ENCODE peak calls at places on chromosome 15, in seven cellular contexts. E, D, O, R, Z, J and Y are unnamed samples.
A peak's percentile ranks its signal among the peaks of the same experiment; 100 is the strongest.

GRCh38 chr15:73982251-73982962 is 9.7 kb downstream of the STOML1 start:
- DNase-seq in E (peak; percentile 87), D (peak; percentile 60), O (peak; percentile 55), R (peak; percentile 85), Z (no peak), J (peak; percentile 93), Y (no peak)

GRCh38 chr15:57751177-57751800 is 44.8 kb downstream of the POLR2M start:
- DNase-seq in E (no peak), D (no peak), O (no peak), R (no peak), Z (peak; percentile 20), J (peak; percentile 68), Y (no peak)

GRCh38 chr15:78437762-78438594 is at the start of gene IREB2:
- DNase-seq in E (peak; percentile 98), D (peak; percentile 98), O (peak; percentile 99), R (peak; percentile 98), Z (peak; percentile 97), J (peak; percentile 99), Y (peak; percentile 89)

GRCh38 chr15:80747317-80748053 is 31.7 kb upstream of the CEMIP start:
- DNase-seq in E (no peak), D (no peak), O (no peak), R (no peak), Z (no peak), J (no peak), Y (no peak)

GRCh38 chr15:74799843-74800558 is 12.6 kb upstream of the LMAN1L start:
- DNase-seq in E (peak; percentile 79), D (peak; percentile 78), O (peak; percentile 94), R (peak; percentile 59), Z (peak; percentile 73), J (peak; percentile 56), Y (peak; percentile 81)

GRCh38 chr15:41691471-41691870 is 31.3 kb downstream of the MGA start:
- DNase-seq in E (no peak), D (no peak), O (no peak), R (no peak), Z (no peak), J (peak; percentile 17), Y (no peak)

GRCh38 chr15:100279446-100279845 is 62.3 kb downstream of the ADAMTS17 start:
- DNase-seq in E (no peak), D (no peak), O (no peak), R (no peak), Z (no peak), J (no peak), Y (no peak)

GRCh38 chr15:50641318-50641717 is 45.3 kb downstream of the TRPM7 start:
- DNase-seq in E (no peak), D (no peak), O (no peak), R (no peak), Z (no peak), J (no peak), Y (no peak)

GRCh38 chr15:40340740-40341400 is at the start of gene CCDC9B:
- DNase-seq in E (peak; percentile 93), D (peak; percentile 89), O (no peak), R (peak; percentile 85), Z (no peak), J (peak; percentile 92), Y (no peak)

GRCh38 chr15:39629376-39629775 is 48.5 kb downstream of the THBS1 start:
- DNase-seq in E (no peak), D (no peak), O (no peak), R (no peak), Z (no peak), J (no peak), Y (no peak)

GRCh38 chr15:39624806-39625205 is 43.9 kb downstream of the THBS1 start:
- DNase-seq in E (no peak), D (peak; percentile 53), O (no peak), R (peak; percentile 65), Z (no peak), J (peak; percentile 89), Y (no peak)

GRCh38 chr15:92930061-92930460 is 29.9 kb downstream of the CHD2 start:
- DNase-seq in E (no peak), D (no peak), O (no peak), R (no peak), Z (no peak), J (peak; percentile 36), Y (no peak)

GRCh38 chr15:62752687-62753517 is 289.6 kb upstream of the TPM1 start:
- DNase-seq in E (no peak), D (no peak), O (no peak), R (no peak), Z (no peak), J (peak; percentile 41), Y (no peak)

GRCh38 chr15:100778831-100779288 is 100.8 kb upstream of the ALDH1A3 start:
- DNase-seq in E (no peak), D (no peak), O (no peak), R (peak; percentile 5), Z (no peak), J (no peak), Y (no peak)

GRCh38 chr15:38894260-38894948 is 329.8 kb upstream of the RASGRP1 start:
- DNase-seq in E (no peak), D (no peak), O (no peak), R (no peak), Z (no peak), J (peak; percentile 95), Y (no peak)

GRCh38 chr15:56969265-56969895 is 50.9 kb downstream of the TCF12 start:
- DNase-seq in E (no peak), D (no peak), O (no peak), R (no peak), Z (no peak), J (no peak), Y (no peak)

GRCh38 chr15:49435201-49435600 is 12.2 kb downstream of the FGF7 start:
- DNase-seq in E (no peak), D (no peak), O (no peak), R (no peak), Z (no peak), J (peak; percentile 79), Y (no peak)

GRCh38 chr15:59131955-59132562 is 27.1 kb downstream of the CCNB2 start:
- DNase-seq in E (no peak), D (no peak), O (no peak), R (no peak), Z (no peak), J (no peak), Y (no peak)

GRCh38 chr15:60721232-60721576 is 242.3 kb upstream of the ICE2 start:
- DNase-seq in E (no peak), D (no peak), O (no peak), R (no peak), Z (no peak), J (no peak), Y (no peak)

GRCh38 chr15:49823987-49824538 is 203.2 kb downstream of the DTWD1 start:
- DNase-seq in E (no peak), D (no peak), O (no peak), R (no peak), Z (no peak), J (no peak), Y (no peak)

GRCh38 chr15:101206173-101206572 is 45.7 kb downstream of the CHSY1 start:
- DNase-seq in E (no peak), D (no peak), O (no peak), R (no peak), Z (peak; percentile 48), J (peak; percentile 39), Y (no peak)

GRCh38 chr15:44813231-44813630 is 76.9 kb downstream of the TRIM69 start:
- DNase-seq in E (no peak), D (no peak), O (no peak), R (no peak), Z (no peak), J (no peak), Y (no peak)

GRCh38 chr15:83166218-83166617 is 41.4 kb downstream of the HDGFL3 start:
- DNase-seq in E (no peak), D (no peak), O (no peak), R (no peak), Z (no peak), J (no peak), Y (no peak)

GRCh38 chr15:65723786-65724354 is 68.2 kb downstream of the DENND4A start:
- DNase-seq in E (no peak), D (no peak), O (no peak), R (no peak), Z (no peak), J (no peak), Y (no peak)
- TF ChIP-seq CTCF in E (no peak), D (no peak), O (no peak), R (no peak), Z (no peak), J (no peak), Y (no peak)

DNA sequence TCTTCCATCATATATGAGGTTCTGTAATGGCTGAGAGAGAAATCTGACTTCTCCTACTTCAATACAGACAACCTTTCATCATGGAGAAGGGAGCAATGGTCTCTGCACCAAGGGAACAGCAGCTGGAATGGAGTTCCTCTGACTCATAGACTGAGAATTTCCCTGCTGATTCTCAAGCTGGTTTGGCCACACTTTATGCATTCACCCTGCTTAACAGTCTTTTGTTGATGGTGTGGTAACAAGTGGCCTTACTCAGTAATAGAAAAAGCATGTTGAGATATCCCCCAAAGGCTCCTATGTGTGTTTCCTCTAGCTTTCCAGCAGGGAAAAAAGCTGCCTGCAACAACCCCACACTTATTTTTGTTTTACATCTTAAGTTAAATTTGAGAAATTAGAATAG is 138.1 kb downstream of the GREM1 start:
- DNase-seq in E (no peak), D (no peak), O (no peak), R (no peak), Z (no peak), J (peak; percentile 99), Y (no peak)
- TF ChIP-seq CTCF in E (no peak), D (no peak), O (no peak), R (no peak), Z (no peak), J (peak; percentile 52), Y (no peak)

DNA sequence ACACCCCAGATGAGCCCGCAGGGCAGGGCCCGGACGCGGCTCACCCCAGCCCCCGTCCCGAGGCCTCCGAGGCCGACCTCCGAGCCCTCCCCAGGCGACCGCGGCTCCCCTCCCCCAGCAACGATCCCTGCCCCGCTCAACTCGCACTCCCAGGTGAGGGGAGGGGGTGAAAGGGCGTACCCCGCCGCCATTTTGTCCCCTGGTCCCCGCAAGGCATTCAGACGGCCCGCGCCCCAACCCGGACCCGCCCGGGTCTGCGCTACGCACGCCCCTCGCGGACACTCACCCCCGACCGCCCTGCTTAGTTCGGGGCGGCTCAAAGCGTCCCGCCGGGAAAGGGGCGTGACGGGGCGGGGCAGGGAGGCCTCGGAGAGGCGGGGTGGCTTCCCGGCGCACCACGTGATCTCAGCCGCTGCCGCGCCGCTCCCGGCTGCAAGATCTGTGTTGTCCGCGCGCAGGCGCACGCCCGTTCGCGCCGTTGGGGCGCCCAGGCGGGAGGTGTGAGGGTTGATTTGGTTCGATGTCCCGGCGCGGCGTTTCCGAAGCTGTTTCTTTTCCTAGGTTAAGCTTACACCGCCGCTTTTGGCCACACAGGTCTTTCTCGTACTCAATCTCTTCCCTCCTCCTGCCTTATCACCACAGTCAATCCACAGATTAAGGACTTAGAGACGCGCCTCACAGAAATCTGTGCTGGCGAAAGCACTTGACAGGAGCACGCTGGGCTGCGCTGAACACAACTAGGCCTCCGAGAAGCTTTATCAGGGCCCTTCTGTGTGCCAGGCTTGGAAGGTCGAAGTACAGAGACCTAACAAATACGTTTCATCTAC is at the start of gene SCAPER:
- DNase-seq in E (peak; percentile 95), D (peak; percentile 93), O (peak; percentile 95), R (peak; percentile 93), Z (peak; percentile 93), J (peak; percentile 79), Y (peak; percentile 47)
- TF ChIP-seq CTCF in E (peak; percentile 25), D (no peak), O (no peak), R (no peak), Z (peak; percentile 6), J (peak; percentile 7), Y (no peak)

DNA sequence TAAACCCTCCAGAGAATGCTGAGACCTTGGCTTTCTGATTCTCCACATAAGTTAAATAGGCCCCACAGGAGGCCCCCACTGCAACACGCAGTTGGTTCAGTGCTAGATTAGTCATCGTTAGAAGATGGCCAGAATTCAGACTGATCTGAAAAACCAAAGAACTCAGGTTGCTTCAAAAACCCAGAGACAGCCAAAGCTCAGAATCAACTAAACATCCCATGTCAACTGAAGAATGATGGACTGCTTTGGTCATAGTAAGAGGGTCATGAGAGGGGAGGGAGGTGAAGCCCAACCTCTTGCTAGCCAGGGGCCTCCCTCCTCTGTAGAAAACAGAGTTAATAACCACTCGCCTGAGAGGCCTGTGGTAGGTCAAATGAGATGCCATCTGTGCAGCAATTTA is 93.1 kb downstream of the AKAP13 start:
- DNase-seq in E (no peak), D (no peak), O (no peak), R (no peak), Z (no peak), J (peak; percentile 65), Y (no peak)
- TF ChIP-seq CTCF in E (no peak), D (no peak), O (no peak), R (no peak), Z (no peak), J (no peak), Y (no peak)